ENCODE peak calls at places on chromosomes 1 and 21, in seven cellular contexts. H is DND-41, N is cardiac muscle cell, K is Peyer's patch, B is K562, D is BE2C, Y is stomach. L is an unnamed sample.

GRCh38 chr1:236951672-236952071 is 52.6 kb downstream of the MT1HL1 start:
- DNase-seq in N (no peak), K (no peak), D (no peak), B (no peak), H (no peak), Y (no peak), L (no peak)

GRCh38 chr1:96845464-96845863 is 123.9 kb downstream of the PTBP2 start:
- DNase-seq in K (no peak), Y (peak), B (peak), H (peak), N (peak), D (peak), L (peak)

GRCh38 chr1:11979453-11979817 is 809 bp upstream of the MFN2 start:
- DNase-seq in H (no peak), N (no peak), K (no peak), B (no peak), Y (peak), D (no peak), L (no peak)

GRCh38 chr1:175090775-175091174 is 23.1 kb downstream of the TNN start:
- DNase-seq in D (no peak), K (no peak), H (no peak), N (no peak), Y (no peak), B (no peak), L (no peak)

GRCh38 chr1:156480411-156481192 is 20.0 kb downstream of the MEF2D start:
- DNase-seq in Y (peak), B (peak), N (peak), H (peak), K (no peak), D (peak), L (peak)

GRCh38 chr1:33660244-33660643 is 187.8 kb downstream of the ZSCAN20 start:
- DNase-seq in N (no peak), B (no peak), H (no peak), D (no peak), K (no peak), Y (no peak), L (no peak)

GRCh38 chr1:43056460-43056859 is 97.8 kb upstream of the SLC2A1 start:
- DNase-seq in B (no peak), Y (no peak), K (no peak), H (no peak), N (no peak), D (no peak), L (no peak)

GRCh38 chr21:46150491-46151121 is 4.8 kb downstream of the FTCD start:
- DNase-seq in K (peak), N (no peak), B (no peak), Y (no peak), D (peak), H (no peak), L (no peak)

GRCh38 chr1:227560393-227560792 is 3.0 kb upstream of the ZNF678 start:
- DNase-seq in N (no peak), D (no peak), H (no peak), Y (no peak), B (no peak), K (no peak), L (no peak)

GRCh38 chr1:202940561-202940960 is 13.5 kb upstream of the KLHL12 start:
- DNase-seq in H (no peak), N (no peak), K (no peak), B (no peak), D (no peak), Y (no peak), L (no peak)

GRCh38 chr1:201539561-201540404 is 856 bp downstream of the NAV1 start:
- DNase-seq in B (peak), K (no peak), H (no peak), N (peak), D (peak), Y (no peak), L (peak)

GRCh38 chr1:46991083-46991923 is 32.2 kb upstream of the CYP4X1 start:
- DNase-seq in H (no peak), N (peak), K (no peak), B (peak), Y (no peak), D (no peak), L (peak)

GRCh38 chr1:231866392-231867331 is 240.1 kb downstream of the DISC1 start:
- DNase-seq in K (peak), H (peak), D (peak), N (peak), Y (peak), B (peak), L (peak)

GRCh38 chr1:247118946-247119446 is 14.8 kb upstream of the ZNF669 start:
- DNase-seq in H (peak), K (no peak), D (peak), N (peak), B (peak), Y (no peak), L (peak)

GRCh38 chr1:62263006-62263812 is 56.0 kb downstream of the KANK4 start:
- DNase-seq in Y (no peak), B (no peak), H (no peak), N (no peak), K (no peak), D (no peak), L (no peak)

GRCh38 chr1:197733324-197733723 is 42.0 kb downstream of the DENND1B start:
- DNase-seq in K (no peak), N (no peak), H (no peak), Y (no peak), D (no peak), B (no peak), L (no peak)

GRCh38 chr1:100834779-100835645 is 59.6 kb downstream of the EXTL2 start:
- DNase-seq in N (peak), B (peak), K (no peak), Y (no peak), H (peak), D (no peak), L (peak)

GRCh38 chr1:55285849-55286248 is 70.7 kb upstream of the USP24 start:
- DNase-seq in N (no peak), H (no peak), B (no peak), D (no peak), Y (no peak), K (no peak), L (no peak)

GRCh38 chr1:156860639-156861423 is at the start of gene NTRK1:
- DNase-seq in Y (peak), B (peak), D (peak), H (peak), N (peak), K (no peak), L (peak)

GRCh38 chr1:147083919-147084272 is 88.4 kb downstream of the PRKAB2 start:
- DNase-seq in B (no peak), K (no peak), H (no peak), N (no peak), Y (no peak), D (no peak), L (no peak)

GRCh38 chr1:145960468-145961108 is 2.8 kb upstream of the LIX1L start:
- DNase-seq in H (peak), B (no peak), D (peak), K (peak), Y (peak), N (peak), L (no peak)

GRCh38 chr1:99764909-99765308 is 1.5 kb downstream of the FRRS1 start:
- DNase-seq in H (no peak), N (no peak), K (no peak), B (no peak), D (no peak), Y (no peak), L (no peak)

GRCh38 chr1:231836227-231836893 is 209.8 kb downstream of the DISC1 start:
- DNase-seq in B (no peak), N (no peak), Y (no peak), K (no peak), H (no peak), D (no peak), L (no peak)

GRCh38 chr21:44331650-44332306 is 7.4 kb downstream of the CFAP410 start:
- DNase-seq in H (no peak), N (peak), D (no peak), Y (no peak), K (no peak), B (no peak), L (no peak)

GRCh38 chr1:218365600-218365999 is 20.5 kb downstream of the TGFB2 start:
- DNase-seq in B (no peak), H (no peak), K (no peak), Y (no peak), D (no peak), N (no peak), L (no peak)

GRCh38 chr1:27940297-27940696 is 5.5 kb downstream of the SMPDL3B start:
- DNase-seq in N (no peak), Y (peak), K (no peak), D (peak), H (peak), B (peak), L (peak)

GRCh38 chr1:53470584-53470983 is 11.4 kb downstream of the DMRTB1 start:
- DNase-seq in K (no peak), Y (no peak), N (no peak), D (no peak), B (no peak), H (no peak), L (no peak)

GRCh38 chr1:234674218-234674815 is 64.3 kb upstream of the IRF2BP2 start:
- DNase-seq in D (no peak), H (no peak), N (no peak), K (no peak), B (no peak), Y (no peak), L (no peak)

GRCh38 chr1:40185951-40186864 is 25.0 kb downstream of the RLF start:
- DNase-seq in K (no peak), N (peak), H (no peak), D (no peak), Y (no peak), B (no peak), L (no peak)

GRCh38 chr1:1114431-1114830 is 1.5 kb downstream of the C1orf159 start:
- DNase-seq in N (no peak), Y (no peak), D (no peak), K (peak), B (no peak), H (no peak), L (no peak)
- H3K4me3 ChIP-seq in N (no peak), Y (no peak), D (no peak), K (no peak), B (peak), H (peak), L (no peak)

DNA sequence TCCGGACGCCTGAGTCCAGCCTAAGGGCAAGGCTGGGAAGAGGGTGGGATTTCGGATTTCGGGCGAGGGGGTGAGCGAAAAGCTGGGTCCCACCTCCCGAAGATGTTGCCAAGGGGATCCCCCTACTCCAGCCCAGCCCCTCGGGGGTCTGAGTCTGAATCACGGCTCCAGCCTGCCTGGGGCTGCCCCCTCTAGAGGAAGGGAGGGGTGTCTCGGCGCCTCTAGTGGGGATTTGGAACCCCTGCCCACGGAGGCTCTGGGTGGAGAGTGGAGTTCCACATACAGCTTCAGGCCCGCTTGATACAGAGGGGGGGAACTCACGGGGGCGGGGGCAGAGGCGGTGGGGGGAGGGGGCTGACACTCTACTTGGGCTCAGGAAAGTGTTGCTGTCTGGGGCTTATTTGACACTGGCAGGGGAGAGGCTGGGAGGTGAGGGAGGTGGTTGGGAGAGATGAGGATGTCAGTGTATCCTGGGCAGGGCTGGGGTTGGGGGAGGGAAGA is 686 bp downstream of the KIRREL1 start:
- DNase-seq in B (no peak), Y (no peak), H (peak), K (no peak), D (no peak), N (no peak), L (peak)
- H3K4me3 ChIP-seq in B (no peak), Y (peak), H (peak), K (peak), D (no peak), N (peak), L (peak)

GRCh38 chr1:23530750-23531651 is at the start of gene E2F2:
- DNase-seq in H (peak), D (peak), K (peak), N (peak), Y (peak), B (peak), L (peak)
- H3K4me3 ChIP-seq in H (peak), D (peak), K (peak), N (peak), Y (peak), B (peak), L (peak)

DNA sequence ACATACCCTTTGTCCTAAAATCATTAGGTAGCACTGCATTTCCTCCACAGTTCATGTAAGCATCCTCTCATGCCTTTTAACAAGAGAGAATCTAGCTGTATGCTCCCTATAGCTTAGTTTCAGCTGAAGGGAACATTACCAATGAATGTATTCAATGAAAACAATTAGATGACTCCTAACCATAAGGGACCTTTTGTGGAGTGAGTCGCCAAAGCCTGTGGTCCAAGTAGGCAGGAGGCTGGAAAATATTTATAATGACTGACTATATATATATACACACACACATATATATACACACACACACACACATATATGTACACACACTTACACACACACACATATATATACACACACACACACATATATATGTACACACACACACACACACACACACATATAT is 3.2 kb downstream of the HENMT1 start:
- DNase-seq in K (no peak), D (no peak), B (no peak), H (no peak), N (no peak), Y (no peak), L (no peak)
- H3K4me3 ChIP-seq in K (no peak), D (no peak), B (no peak), H (no peak), N (no peak), Y (no peak), L (no peak)

DNA sequence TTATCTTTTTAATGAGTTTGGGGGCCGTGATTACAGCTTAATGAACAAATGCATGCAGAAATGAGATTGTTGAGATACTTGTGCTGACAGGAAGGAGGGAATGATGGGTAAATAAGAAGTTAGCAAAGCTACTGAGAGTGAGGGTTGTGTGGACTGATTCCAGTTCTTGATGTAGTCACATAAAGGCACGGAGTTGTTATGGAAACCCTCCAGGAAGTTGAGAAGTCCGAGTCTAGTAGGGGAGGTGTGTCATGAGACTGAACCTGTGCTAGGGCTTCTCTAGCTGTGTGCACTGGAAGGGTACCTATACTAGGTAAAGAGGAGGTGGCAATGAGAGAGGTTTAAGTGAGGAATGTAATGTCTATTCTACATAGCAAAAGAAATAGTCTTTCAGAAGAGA is 475.7 kb downstream of the USP25 start:
- DNase-seq in N (no peak), D (no peak), B (no peak), H (no peak), Y (no peak), K (no peak), L (no peak)
- H3K4me3 ChIP-seq in N (no peak), D (no peak), B (no peak), H (no peak), Y (no peak), K (no peak), L (no peak)

GRCh38 chr1:167094690-167095089 is 815 bp downstream of the STYXL2 start:
- DNase-seq in B (no peak), H (no peak), K (no peak), Y (no peak), D (no peak), N (no peak), L (no peak)
- H3K4me3 ChIP-seq in B (no peak), H (no peak), K (no peak), Y (no peak), D (no peak), N (peak), L (no peak)

DNA sequence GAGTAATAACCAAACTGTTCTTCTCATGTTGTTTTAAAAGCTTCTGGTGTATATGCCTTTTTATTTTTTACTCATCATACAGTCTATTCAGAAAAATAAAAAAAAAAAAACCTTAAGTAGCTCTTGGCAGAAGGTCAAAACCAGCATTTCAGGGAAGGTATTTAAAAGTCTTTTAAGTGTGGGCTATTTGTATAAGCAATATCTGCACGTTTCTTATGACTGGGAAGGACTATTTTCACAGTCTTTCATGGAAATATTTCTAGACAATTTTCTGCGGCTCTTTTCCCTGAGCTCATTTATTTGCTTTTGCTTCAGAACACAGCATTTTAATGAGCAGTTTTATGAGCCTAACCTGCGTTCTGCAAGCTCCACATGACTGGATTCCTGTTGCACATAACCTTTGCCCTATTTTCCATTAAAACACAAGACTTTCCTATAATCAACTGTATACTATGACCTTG is 60.9 kb upstream of the C1orf105 start:
- DNase-seq in K (no peak), D (no peak), Y (no peak), N (peak), B (no peak), H (no peak), L (no peak)
- H3K4me3 ChIP-seq in K (no peak), D (no peak), Y (no peak), N (no peak), B (no peak), H (no peak), L (no peak)